ENCODE peak calls at places on chromosomes 11 and 22, in eight cellular contexts. G, M, W, H, Q, O, I and V are unnamed samples.

GRCh38 chr11:120225372-120225909 is 14.5 kb upstream of the POU2F3 start:
- DNase-seq in W (no peak), G (no peak), Q (no peak), H (no peak), I (no peak), M (no peak), O (no peak), V (no peak)

GRCh38 chr11:1912314-1912878 is 7.1 kb upstream of the TNNT3 start:
- DNase-seq in O (no peak), G (no peak), I (no peak), M (no peak), H (no peak), W (no peak), Q (no peak), V (no peak)

GRCh38 chr22:38205261-38206128 is 3.7 kb downstream of the MAFF start:
- DNase-seq in H (peak), Q (no peak), M (peak), O (no peak), W (no peak), G (no peak), I (no peak), V (no peak)

GRCh38 chr11:87284306-87284705 is 246.6 kb downstream of the TMEM135 start:
- DNase-seq in M (no peak), H (no peak), I (no peak), G (no peak), O (no peak), Q (no peak), W (no peak), V (no peak)

GRCh38 chr22:30423296-30423958 is 2.1 kb upstream of the MTFP1 start:
- DNase-seq in O (no peak), H (peak), G (peak), W (no peak), M (no peak), Q (peak), I (peak), V (no peak)

GRCh38 chr11:117313828-117314768 is 2.0 kb downstream of the BACE1 start:
- DNase-seq in O (no peak), G (no peak), H (no peak), Q (no peak), W (no peak), M (no peak), I (no peak), V (no peak)

GRCh38 chr11:56783448-56784041 is 35.0 kb upstream of the OR9G4 start:
- DNase-seq in M (no peak), O (no peak), Q (peak), G (no peak), H (no peak), I (peak), W (peak), V (no peak)

GRCh38 chr11:1879941-1880720 is 11.6 kb downstream of the PRR33 start:
- DNase-seq in Q (no peak), W (no peak), I (no peak), H (peak), G (peak), O (peak), M (peak), V (no peak)

GRCh38 chr11:36077886-36078685 is 134.2 kb downstream of the LDLRAD3 start:
- DNase-seq in M (no peak), W (no peak), H (no peak), Q (no peak), O (no peak), I (no peak), G (no peak), V (no peak)

GRCh38 chr22:19641254-19641982 is 72.9 kb upstream of the SEPTIN5 start:
- DNase-seq in G (peak), I (peak), W (no peak), H (no peak), M (peak), O (no peak), Q (peak), V (peak)
- TF ChIP-seq CTCF in G (no peak), I (peak), W (peak), H (no peak), M (no peak), O (no peak), Q (peak), V (peak)

GRCh38 chr11:92960886-92961285 is 8.6 kb upstream of the MTNR1B start:
- DNase-seq in H (no peak), W (no peak), O (no peak), I (no peak), Q (no peak), M (no peak), G (no peak), V (no peak)
- TF ChIP-seq CTCF in H (no peak), W (no peak), O (no peak), I (no peak), Q (no peak), M (no peak), G (no peak), V (no peak)

GRCh38 chr22:17234144-17234623 is 14.9 kb upstream of the ADA2 start:
- DNase-seq in G (no peak), O (no peak), Q (no peak), M (no peak), H (no peak), I (peak), W (peak), V (no peak)
- TF ChIP-seq CTCF in G (no peak), O (no peak), Q (no peak), M (no peak), H (no peak), I (no peak), W (peak), V (peak)

GRCh38 chr11:76152086-76152658 is 54.1 kb downstream of the WNT11 start:
- DNase-seq in G (peak), Q (peak), I (peak), W (no peak), M (peak), O (peak), H (peak), V (peak)
- TF ChIP-seq CTCF in G (peak), Q (peak), I (peak), W (peak), M (peak), O (no peak), H (peak), V (peak)

DNA sequence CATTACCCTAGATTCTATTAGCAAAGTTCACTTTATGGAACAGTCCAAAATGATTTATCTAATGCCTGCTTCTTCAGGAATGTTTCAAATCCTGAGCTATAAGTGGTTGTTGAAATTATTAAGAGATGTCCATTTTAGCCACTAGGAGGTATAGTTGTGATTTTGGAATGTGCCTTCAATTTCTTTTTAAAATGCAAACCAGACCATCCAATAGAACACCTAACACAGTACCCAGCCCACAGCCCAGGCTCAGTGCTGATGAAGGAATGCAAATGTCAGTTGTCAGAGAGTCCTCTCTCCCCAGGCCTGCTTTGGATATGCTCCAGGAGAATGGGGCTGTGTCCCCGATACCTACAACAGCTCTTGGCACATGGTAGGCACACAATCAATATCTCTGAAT is 85.8 kb upstream of the E2F8 start:
- DNase-seq in O (no peak), H (no peak), G (no peak), Q (no peak), W (no peak), I (no peak), M (no peak), V (no peak)
- TF ChIP-seq CTCF in O (no peak), H (no peak), G (no peak), Q (no peak), W (no peak), I (no peak), M (no peak), V (peak)